ENCODE peak calls at places on chromosomes 4 and X, in nine cellular contexts. P is IMR-90, Q is cardiac muscle cell, T is lung, K is dorsolateral prefrontal cortex, V is PC-9, R is heart left ventricle, C is fibroblast of pulmonary artery, O is A549. H is an unnamed sample.

GRCh38 chrX:48958635-48959094 is 1.3 kb upstream of the OTUD5 start:
- DNase-seq in K (no peak), C (peak; percentile 56), V (peak; percentile 35), P (peak; percentile 66), O (peak; percentile 35), T (no peak), Q (peak; percentile 67), R (peak; percentile 50), H (peak; percentile 33)

GRCh38 chr4:8651661-8652180 is 59.2 kb downstream of the CPZ start:
- DNase-seq in K (no peak), V (no peak), T (no peak), O (no peak), Q (no peak), C (no peak), P (no peak), R (no peak), H (no peak)

GRCh38 chr4:105859233-105859632 is 36.0 kb upstream of the NPNT start:
- DNase-seq in K (no peak), R (no peak), Q (peak; percentile 59), P (peak; percentile 79), T (no peak), C (peak; percentile 83), V (no peak), O (peak; percentile 38), H (no peak)

GRCh38 chrX:40845331-40845911 is 110.1 kb upstream of the MED14 start:
- DNase-seq in K (no peak), C (peak; percentile 94), R (peak; percentile 43), Q (peak; percentile 94), P (peak; percentile 95), T (no peak), O (no peak), V (no peak), H (no peak)

GRCh38 chrX:108033890-108034289 is 11.0 kb upstream of the VSIG1 start:
- DNase-seq in Q (no peak), K (no peak), C (no peak), P (no peak), R (no peak), V (no peak), O (no peak), T (no peak), H (no peak)

GRCh38 chr4:170773709-170774273 is 684.0 kb upstream of the AADAT start:
- DNase-seq in V (no peak), T (no peak), R (no peak), O (no peak), P (no peak), Q (no peak), K (no peak), C (no peak), H (no peak)

GRCh38 chr4:150363721-150364688 is 217.9 kb upstream of the MAB21L2 start:
- DNase-seq in P (no peak), K (no peak), V (no peak), C (no peak), O (no peak), T (no peak), Q (no peak), R (no peak), H (no peak)

GRCh38 chrX:42746606-42747005 is 31.4 kb downstream of the PPP1R2C start:
- DNase-seq in K (no peak), C (peak; percentile 94), Q (peak; percentile 93), R (no peak), T (no peak), V (no peak), P (peak; percentile 38), O (no peak), H (no peak)

GRCh38 chr4:145840162-145840768 is 98.4 kb downstream of the ZNF827 start:
- DNase-seq in T (no peak), V (no peak), K (no peak), R (no peak), Q (peak; percentile 67), P (peak; percentile 38), O (peak; percentile 53), C (peak; percentile 70), H (peak; percentile 13)

GRCh38 chrX:132491191-132491590 is 2.4 kb upstream of the MBNL3 start:
- DNase-seq in O (peak; percentile 6), C (no peak), R (no peak), Q (peak; percentile 21), K (no peak), V (peak; percentile 30), T (no peak), P (no peak), H (peak; percentile 43)

GRCh38 chr4:54940996-54941395 is 184.4 kb downstream of the KDR start:
- DNase-seq in Q (no peak), T (no peak), R (no peak), P (no peak), O (no peak), V (no peak), K (no peak), C (no peak), H (no peak)

DNA sequence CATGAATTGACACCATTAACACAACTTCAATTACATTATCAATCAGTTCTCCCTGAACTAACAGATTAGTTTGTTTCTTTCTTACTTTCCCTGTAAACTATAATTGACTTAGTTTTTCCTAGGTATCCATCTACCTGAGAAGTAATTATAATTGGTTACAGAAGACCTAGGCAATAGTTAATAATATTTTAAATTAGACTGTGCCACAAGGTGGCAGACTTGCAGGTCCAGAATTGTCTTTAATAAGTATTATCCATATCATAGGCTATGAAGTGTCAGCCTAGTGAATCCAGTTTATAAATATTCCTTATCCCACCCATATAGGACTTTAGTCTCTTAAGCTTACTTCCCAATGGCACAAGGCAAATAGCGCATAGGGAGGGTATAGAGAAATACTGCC is 48.9 kb upstream of the FAM47B start:
- DNase-seq in C (peak; percentile 24), K (no peak), Q (no peak), T (no peak), O (no peak), V (no peak), R (no peak), P (peak; percentile 16), H (no peak)
- TF ChIP-seq CTCF in C (peak; percentile 31), K (peak; percentile 14), Q (peak; percentile 32), T (no peak), O (peak; percentile 48), V (peak; percentile 50), R (peak; percentile 40), P (peak; percentile 46), H (peak; percentile 17)

GRCh38 chr4:112185740-112186670 is 40.8 kb downstream of the FAM241A start:
- DNase-seq in R (no peak), V (no peak), C (peak; percentile 18), K (no peak), Q (peak; percentile 62), P (no peak), O (no peak), T (no peak), H (no peak)

GRCh38 chr4:112185334-112185733 is 40.1 kb downstream of the FAM241A start:
- DNase-seq in K (no peak), V (no peak), P (no peak), Q (no peak), C (no peak), R (no peak), O (no peak), T (no peak), H (no peak)

GRCh38 chr4:112184438-112184837 is 39.2 kb downstream of the FAM241A start:
- DNase-seq in Q (no peak), K (no peak), V (no peak), R (no peak), P (no peak), O (no peak), T (no peak), C (no peak), H (no peak)

GRCh38 chr4:112190684-112191083 is 40.9 kb upstream of the AP1AR start:
- DNase-seq in Q (no peak), C (no peak), O (no peak), R (no peak), K (no peak), P (no peak), V (no peak), T (no peak), H (no peak)

DNA sequence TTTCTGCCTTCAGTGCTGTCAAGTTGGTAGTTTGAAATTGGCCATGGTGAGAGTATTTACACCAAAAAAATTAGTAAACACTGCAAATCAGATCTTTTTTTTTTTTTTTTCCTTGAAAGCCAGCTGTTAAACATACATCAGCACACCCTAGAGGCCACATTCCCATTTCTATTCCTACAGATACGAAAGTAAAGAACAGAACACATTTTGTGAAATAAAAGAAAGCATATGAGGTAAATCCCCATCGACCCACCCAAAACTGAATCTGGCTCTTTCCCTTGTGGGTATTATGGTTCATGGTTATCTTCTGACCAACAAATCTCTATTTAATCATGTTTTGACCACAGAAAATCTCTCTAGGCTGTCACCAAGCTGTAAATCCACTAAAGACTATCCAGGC is 41.8 kb upstream of the AP1AR start:
- DNase-seq in T (no peak), K (no peak), V (no peak), C (peak; percentile 54), Q (peak; percentile 57), O (peak; percentile 26), R (no peak), P (peak; percentile 12), H (no peak)
- TF ChIP-seq CTCF in T (no peak), K (no peak), V (peak; percentile 47), C (peak; percentile 37), Q (peak; percentile 34), O (peak; percentile 35), R (peak; percentile 29), P (peak; percentile 23), H (no peak)

GRCh38 chrX:145393702-145394235 is 146.5 kb downstream of the SPANXN1 start:
- DNase-seq in K (no peak), P (no peak), O (no peak), C (no peak), V (peak; percentile 0), R (no peak), Q (no peak), T (no peak), H (no peak)
- TF ChIP-seq CTCF in K (no peak), P (no peak), O (no peak), C (no peak), V (peak; percentile 71), R (no peak), Q (no peak), T (no peak), H (no peak)

GRCh38 chrX:119398974-119399771 is at the start of gene SLC25A43:
- DNase-seq in R (peak; percentile 34), P (no peak), K (no peak), O (peak; percentile 44), V (peak; percentile 50), C (peak; percentile 22), Q (peak; percentile 51), T (peak; percentile 39), H (peak; percentile 33)

GRCh38 chrX:119402588-119402987 is 3.5 kb downstream of the SLC25A43 start:
- DNase-seq in V (no peak), R (no peak), C (no peak), O (no peak), T (no peak), P (no peak), Q (no peak), K (no peak), H (no peak)

GRCh38 chrX:119398587-119398973 is 556 bp upstream of the SLC25A43 start:
- DNase-seq in V (no peak), P (no peak), C (peak; percentile 17), K (no peak), R (no peak), Q (peak; percentile 22), T (no peak), O (peak; percentile 28), H (no peak)

GRCh38 chrX:119401569-119401968 is 2.4 kb downstream of the SLC25A43 start:
- DNase-seq in V (peak; percentile 51), Q (no peak), C (no peak), O (no peak), P (no peak), R (no peak), T (no peak), K (no peak), H (no peak)

DNA sequence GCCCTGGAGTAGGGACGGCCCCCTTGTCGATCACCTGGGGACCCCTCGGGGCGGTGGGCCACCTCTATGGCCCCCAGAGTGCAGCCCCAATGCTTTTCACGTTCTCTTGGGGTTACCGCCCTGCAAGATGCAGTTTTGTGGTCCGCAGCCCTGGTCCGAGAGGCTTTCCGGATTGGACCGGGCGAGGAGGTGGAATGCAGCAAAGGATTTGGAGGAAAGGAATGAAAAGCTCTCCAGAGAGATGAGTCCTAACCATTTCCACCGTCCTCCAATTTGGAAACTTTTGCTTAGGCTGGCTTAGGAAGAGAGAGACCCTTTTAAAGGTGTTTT is 601 bp downstream of the SLC25A43 start:
- DNase-seq in Q (peak; percentile 34), C (peak; percentile 20), R (no peak), K (no peak), O (no peak), T (no peak), V (no peak), P (no peak), H (no peak)
- TF ChIP-seq CTCF in Q (no peak), C (no peak), R (no peak), K (no peak), O (no peak), T (no peak), V (no peak), P (no peak), H (no peak)

H was measured in Calu3.